ENCODE peak calls at places on chromosomes 4 and X, in four cellular contexts. W is astrocyte of the cerebellum, B is heart right ventricle, F is MM.1S. N is an unnamed sample.
A peak's percentile ranks its signal among the peaks of the same experiment; 100 is the strongest.

GRCh38 chrX:48083212-48083611 is 11.8 kb upstream of the ZNF630 start:
- DNase-seq in W (peak; percentile 8), B (peak; percentile 25), F (peak; percentile 42), N (peak; percentile 54)

GRCh38 chrX:397575-397974 is 10.9 kb upstream of the PPP2R3B start:
- DNase-seq in W (peak; percentile 27), B (peak; percentile 68), F (no peak), N (no peak)

GRCh38 chrX:20218809-20219505 is 47.8 kb downstream of the RPS6KA3 start:
- DNase-seq in W (no peak), B (peak; percentile 31), F (no peak), N (no peak)

GRCh38 chr4:77003400-77003799 is 53.8 kb downstream of the SEPTIN11 start:
- DNase-seq in W (no peak), B (no peak), F (no peak), N (no peak)

GRCh38 chr4:16226816-16227461 is 668 bp upstream of the TAPT1 start:
- DNase-seq in W (no peak), B (peak; percentile 62), F (peak; percentile 36), N (peak; percentile 57)

GRCh38 chrX:45619290-45619689 is 418.6 kb upstream of the DIPK2B start:
- DNase-seq in W (no peak), B (no peak), F (no peak), N (no peak)

GRCh38 chr4:76178296-76178695 is 30.1 kb upstream of the NUP54 start:
- DNase-seq in W (no peak), B (no peak), F (no peak), N (no peak)

GRCh38 chrX:153578200-153578835 is 20.6 kb downstream of the CCNQ start:
- DNase-seq in W (no peak), B (no peak), F (no peak), N (no peak)

GRCh38 chrX:109533005-109533404 is 3.6 kb upstream of the NXT2 start:
- DNase-seq in W (no peak), B (no peak), F (peak; percentile 7), N (no peak)

GRCh38 chr4:169724251-169724650 is 33.5 kb downstream of the HPF1 start:
- DNase-seq in W (peak; percentile 6), B (no peak), F (no peak), N (no peak)

GRCh38 chr4:85617202-85617601 is 142.3 kb downstream of the ARHGAP24 start:
- DNase-seq in W (no peak), B (no peak), F (no peak), N (no peak)

GRCh38 chrX:116009871-116010710 is 160.5 kb upstream of the AGTR2 start:
- DNase-seq in W (no peak), B (peak; percentile 7), F (peak; percentile 91), N (peak; percentile 30)

GRCh38 chr4:162645381-162645780 is 481.6 kb upstream of the FSTL5 start:
- DNase-seq in W (peak; percentile 22), B (no peak), F (no peak), N (no peak)

GRCh38 chrX:38699116-38699515 is 102.1 kb upstream of the MID1IP1 start:
- DNase-seq in W (no peak), B (no peak), F (no peak), N (no peak)

GRCh38 chrX:105460366-105460765 is 239.9 kb upstream of the TEX13A start:
- DNase-seq in W (peak; percentile 78), B (no peak), F (no peak), N (no peak)

GRCh38 chr4:101334963-101335572 is 12.3 kb downstream of the PPP3CA start:
- DNase-seq in W (no peak), B (no peak), F (peak; percentile 71), N (no peak)

GRCh38 chr4:127634181-127634580 is 1.4 kb downstream of the INTU start:
- DNase-seq in W (no peak), B (no peak), F (no peak), N (no peak)

GRCh38 chr4:139922625-139923024 is 231.4 kb downstream of the MAML3 start:
- DNase-seq in W (peak; percentile 32), B (peak; percentile 24), F (no peak), N (no peak)

GRCh38 chr4:84673475-84674230 is 90.7 kb downstream of the CDS1 start:
- DNase-seq in W (peak; percentile 89), B (no peak), F (no peak), N (no peak)

GRCh38 chrX:65607070-65607742 is 60.2 kb upstream of the MSN start:
- DNase-seq in W (no peak), B (no peak), F (no peak), N (no peak)

GRCh38 chrX:9466711-9467110 is 1.9 kb downstream of the TBL1X start:
- DNase-seq in W (no peak), B (no peak), F (peak; percentile 33), N (no peak)

GRCh38 chr4:117783716-117784115 is 250.6 kb upstream of the NDST3 start:
- DNase-seq in W (peak; percentile 45), B (no peak), F (no peak), N (no peak)

GRCh38 chr4:10173754-10174749 is 57.5 kb upstream of the WDR1 start:
- DNase-seq in W (no peak), B (peak; percentile 84), F (no peak), N (no peak)

DNA sequence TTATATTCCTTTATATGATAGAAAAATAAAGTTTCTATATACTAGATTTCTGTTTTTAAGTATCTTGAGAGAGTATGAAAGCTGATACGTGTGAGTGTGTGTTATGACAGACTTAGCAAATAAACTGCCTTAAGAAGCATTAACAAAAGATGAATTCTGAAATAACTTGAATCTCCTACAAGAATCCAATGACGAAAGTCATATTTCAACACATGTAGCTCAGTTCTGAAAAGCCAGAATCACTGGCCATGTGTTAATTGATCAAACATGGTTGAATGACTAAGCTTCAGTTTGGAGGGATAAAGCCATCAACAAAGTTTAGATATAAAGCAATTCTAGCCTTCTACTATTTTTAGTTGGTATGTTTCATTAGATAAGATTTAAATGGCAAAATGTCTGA is 88.5 kb upstream of the ETNPPL start:
- DNase-seq in W (peak; percentile 28), B (no peak), F (no peak), N (no peak)
- TF ChIP-seq CTCF in W (no peak), B (no peak), F (no peak), N (no peak)

DNA sequence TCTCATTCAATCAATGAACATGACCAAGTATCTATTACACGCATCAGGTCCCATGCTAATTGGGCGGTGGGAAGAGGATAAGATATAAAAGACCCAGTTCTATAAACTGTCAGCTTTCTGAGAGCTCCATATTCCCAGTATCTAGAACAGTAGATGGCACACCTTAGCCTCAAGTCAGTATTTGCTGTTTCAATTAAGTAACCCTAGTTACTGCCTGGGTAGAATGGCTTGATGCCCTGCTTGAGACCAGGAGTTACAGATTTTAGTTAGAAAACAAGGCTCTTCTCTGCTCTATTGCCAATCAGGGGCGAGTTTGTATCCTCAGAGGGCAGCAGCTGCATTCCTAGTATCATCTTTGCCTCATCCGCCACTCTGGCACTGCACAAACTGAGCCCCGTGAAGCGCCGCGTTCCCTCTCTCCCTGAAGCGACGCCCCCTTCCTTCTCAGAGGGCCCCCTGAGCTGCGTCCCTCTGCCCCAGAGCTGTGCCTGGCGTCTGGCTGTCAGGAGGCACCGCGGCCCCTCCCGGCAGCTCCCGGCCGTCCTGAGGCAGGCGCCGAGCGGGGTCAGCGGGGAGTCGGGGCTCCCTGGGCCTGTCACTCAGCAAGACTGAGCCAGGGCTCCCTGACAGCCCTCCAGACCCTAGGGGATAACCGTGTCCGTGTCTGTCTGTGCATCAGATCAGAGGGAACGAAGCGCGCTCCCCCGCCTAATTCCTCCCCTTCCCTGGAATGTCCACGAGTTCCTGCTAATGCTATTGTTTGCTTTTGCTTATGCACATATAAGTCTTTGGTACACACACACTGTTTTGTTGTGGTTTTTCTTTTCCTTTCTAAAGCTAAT is 212.4 kb upstream of the TTC29 start:
- DNase-seq in W (peak; percentile 19), B (peak; percentile 21), F (no peak), N (no peak)
- TF ChIP-seq CTCF in W (no peak), B (no peak), F (no peak), N (no peak)

DNA sequence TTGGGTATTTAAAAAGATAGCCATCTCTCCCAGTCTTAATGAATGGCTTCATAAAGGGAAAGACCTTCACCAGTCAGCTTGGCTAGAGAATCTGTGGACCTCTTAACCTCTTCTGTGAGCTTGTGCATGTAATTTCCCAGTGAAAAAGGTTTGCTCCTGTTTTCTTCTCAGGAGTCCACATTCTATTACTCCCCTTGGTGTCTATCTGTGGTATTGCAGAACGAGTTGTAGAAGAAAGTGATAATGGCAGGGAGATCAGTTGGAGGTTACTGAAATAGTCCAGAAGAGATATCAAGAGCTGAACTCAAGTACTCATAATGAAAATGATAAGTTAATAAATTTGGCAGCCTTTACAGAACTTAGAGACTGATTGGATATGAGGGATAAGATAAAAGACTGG is 16.5 kb upstream of the VAMP7 start:
- DNase-seq in W (no peak), B (no peak), F (no peak), N (no peak)
- TF ChIP-seq CTCF in W (no peak), B (peak; percentile 9), F (peak; percentile 39), N (no peak)

GRCh38 chrX:54248309-54248708 is 65.3 kb upstream of the FAM120C start:
- DNase-seq in W (no peak), B (no peak), F (peak; percentile 58), N (peak; percentile 2)
- TF ChIP-seq CTCF in W (peak; percentile 26), B (peak; percentile 10), F (peak; percentile 44), N (no peak)

DNA sequence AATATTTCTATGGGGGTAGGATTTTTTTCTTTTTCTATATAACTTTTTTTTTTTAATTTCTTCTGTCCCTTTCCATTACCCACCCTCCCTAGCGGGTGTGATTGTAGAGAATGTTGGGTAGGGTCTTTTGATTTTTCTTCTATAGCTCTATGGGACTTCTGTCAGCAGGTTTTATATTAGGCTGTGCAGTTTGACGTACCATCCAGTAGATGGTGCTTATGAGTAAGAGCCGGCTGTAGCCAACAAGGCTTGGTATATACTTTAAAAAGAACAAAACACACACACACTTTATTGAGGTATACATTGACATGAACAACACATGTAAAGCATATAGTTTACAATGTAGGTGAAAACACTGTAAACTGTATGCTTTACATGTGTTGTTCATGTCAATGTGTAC is 247.9 kb upstream of the POF1B start:
- DNase-seq in W (no peak), B (no peak), F (no peak), N (no peak)
- TF ChIP-seq CTCF in W (no peak), B (peak; percentile 37), F (no peak), N (no peak)

GRCh38 chr4:54231419-54232150 is 2.5 kb downstream of the PDGFRA start:
- DNase-seq in W (no peak), B (peak; percentile 63), F (no peak), N (peak; percentile 31)

GRCh38 chr4:54233697-54234496 is 4.8 kb downstream of the PDGFRA start:
- DNase-seq in W (peak; percentile 64), B (peak; percentile 73), F (peak; percentile 78), N (peak; percentile 81)

GRCh38 chr4:54232151-54232688 is 3.1 kb downstream of the PDGFRA start:
- DNase-seq in W (no peak), B (no peak), F (no peak), N (peak; percentile 35)

GRCh38 chr4:54233128-54233696 is 4.1 kb downstream of the PDGFRA start:
- DNase-seq in W (peak; percentile 68), B (peak; percentile 81), F (peak; percentile 80), N (peak; percentile 92)

GRCh38 chr4:54234497-54235205 is 5.6 kb downstream of the PDGFRA start:
- DNase-seq in W (no peak), B (no peak), F (no peak), N (no peak)
- TF ChIP-seq CTCF in W (peak; percentile 11), B (no peak), F (no peak), N (no peak)

GRCh38 chr4:6010789-6011188 is 7.4 kb downstream of the C4orf50 start:
- DNase-seq in W (no peak), B (no peak), F (no peak), N (no peak)
- TF ChIP-seq CTCF in W (no peak), B (no peak), F (no peak), N (no peak)